ENCODE peak calls at places on chromosomes 13 and 19, in ten cellular contexts. T, F, M, N, Q, L, W, X, S and I are unnamed samples.

GRCh38 chr19:33325920-33326319 is 23.6 kb upstream of the CEBPA start:
- DNase-seq in W (no peak), T (no peak), M (no peak), X (peak; percentile 72), N (no peak), L (no peak), Q (no peak), F (no peak), S (no peak), I (no peak)

GRCh38 chr13:99178636-99179035 is 22.0 kb upstream of the UBAC2 start:
- DNase-seq in Q (no peak), M (no peak), T (no peak), W (no peak), X (peak; percentile 37), S (no peak), F (peak; percentile 45), N (peak; percentile 30), L (no peak), I (no peak)

GRCh38 chr13:84303035-84303434 is 420.8 kb upstream of the SLITRK1 start:
- DNase-seq in L (no peak), X (no peak), T (no peak), W (no peak), Q (no peak), S (no peak), F (no peak), N (no peak), M (no peak), I (no peak)

GRCh38 chr13:47188802-47189201 is 291.9 kb upstream of the HTR2A start:
- DNase-seq in F (no peak), L (peak; percentile 59), M (no peak), W (no peak), X (peak; percentile 48), S (no peak), T (no peak), Q (no peak), N (no peak), I (no peak)

GRCh38 chr13:26324867-26325266 is 70.9 kb downstream of the CDK8 start:
- DNase-seq in N (no peak), F (no peak), Q (no peak), S (no peak), L (no peak), T (no peak), W (no peak), X (no peak), M (no peak), I (no peak)

GRCh38 chr19:49818691-49819331 is 722 bp downstream of the MED25 start:
- DNase-seq in S (no peak), M (no peak), W (no peak), N (no peak), X (no peak), F (no peak), Q (no peak), T (no peak), L (no peak), I (no peak)

GRCh38 chr13:112994781-112995355 is 25.9 kb downstream of the MCF2L start:
- DNase-seq in F (no peak), W (no peak), T (no peak), L (no peak), X (no peak), M (no peak), Q (no peak), S (no peak), N (no peak), I (no peak)

GRCh38 chr19:19554074-19555023 is 16.3 kb downstream of the CILP2 start:
- DNase-seq in F (peak; percentile 35), L (peak; percentile 67), S (no peak), W (peak; percentile 76), X (peak; percentile 35), N (peak; percentile 60), Q (no peak), M (no peak), T (peak; percentile 33), I (peak; percentile 36)

GRCh38 chr19:21492932-21493906 is 12.2 kb upstream of the ZNF429 start:
- DNase-seq in S (no peak), L (no peak), F (no peak), T (no peak), Q (no peak), N (no peak), M (no peak), X (no peak), W (no peak), I (no peak)

GRCh38 chr19:19461306-19461670 is 54.1 kb downstream of the TSSK6 start:
- DNase-seq in T (no peak), M (no peak), F (no peak), W (no peak), Q (no peak), X (no peak), L (no peak), S (no peak), N (no peak), I (no peak)

GRCh38 chr19:39166571-39167391 is 30.0 kb upstream of the NCCRP1 start:
- DNase-seq in F (no peak), S (no peak), X (peak; percentile 21), L (no peak), T (peak; percentile 68), W (no peak), Q (no peak), N (no peak), M (no peak), I (no peak)

GRCh38 chr13:44967656-44968451 is 21.4 kb downstream of the NUFIP1 start:
- DNase-seq in Q (no peak), N (no peak), M (no peak), S (no peak), F (no peak), T (peak; percentile 52), W (no peak), X (peak; percentile 57), L (peak; percentile 11), I (no peak)

GRCh38 chr13:72851678-72852014 is 69.7 kb downstream of the PIBF1 start:
- DNase-seq in W (no peak), M (no peak), F (no peak), S (no peak), Q (no peak), L (no peak), N (no peak), X (no peak), T (no peak), I (no peak)

GRCh38 chr13:46124531-46124966 is 19.7 kb upstream of the CPB2 start:
- DNase-seq in W (peak; percentile 38), S (no peak), X (no peak), L (no peak), Q (no peak), T (no peak), F (peak; percentile 12), M (no peak), N (peak; percentile 15), I (no peak)

GRCh38 chr19:28701491-28701890 is 511.5 kb downstream of the UQCRFS1 start:
- DNase-seq in W (no peak), T (no peak), F (no peak), X (peak; percentile 9), N (no peak), Q (no peak), M (no peak), L (peak; percentile 41), S (no peak), I (no peak)

GRCh38 chr13:76708138-76708537 is 178.1 kb downstream of the KCTD12 start:
- DNase-seq in N (no peak), T (no peak), L (no peak), W (no peak), M (no peak), F (no peak), S (peak; percentile 46), X (peak; percentile 31), Q (no peak), I (no peak)

GRCh38 chr19:35991731-35992450 is 3.1 kb upstream of the SDHAF1 start:
- DNase-seq in S (no peak), Q (no peak), X (no peak), L (no peak), F (no peak), T (no peak), W (no peak), N (no peak), M (no peak), I (no peak)

GRCh38 chr13:41694902-41695301 is 237.6 kb downstream of the RGCC start:
- DNase-seq in Q (peak; percentile 88), W (no peak), N (no peak), L (peak; percentile 94), X (peak; percentile 98), F (no peak), T (peak; percentile 94), M (peak; percentile 70), S (no peak), I (no peak)

GRCh38 chr13:72062566-72062965 is 195.6 kb upstream of the DACH1 start:
- DNase-seq in M (no peak), L (peak; percentile 55), S (no peak), Q (no peak), X (no peak), W (no peak), F (no peak), N (peak; percentile 10), T (peak; percentile 22), I (no peak)

GRCh38 chr13:37207646-37208045 is 102.2 kb upstream of the CSNK1A1L start:
- DNase-seq in S (no peak), X (no peak), L (no peak), T (no peak), W (no peak), Q (no peak), N (no peak), M (no peak), F (no peak), I (no peak)